ENCODE peak calls at places on chromosomes 16 and 17, in eight cellular contexts. E is suprapubic skin; Z is upper lobe of right lung; N is endothelial cell of umbilical vein; L is transverse colon; U is adrenal gland; C is A549; P is CD8-positive, alpha-beta T cell. B is an unnamed sample.

GRCh38 chr17:48542956-48543853 is 1.7 kb downstream of the HOXB2 start:
- DNase-seq in E (no peak), Z (no peak), N (peak; percentile 61), L (peak; percentile 57), U (no peak), C (peak; percentile 75), P (peak; percentile 36), B (peak; percentile 38)

GRCh38 chr17:39739020-39739884 is 1.5 kb downstream of the GRB7 start:
- DNase-seq in E (peak; percentile 89), Z (peak; percentile 86), N (no peak), L (peak; percentile 91), U (no peak), C (peak; percentile 80), P (no peak), B (peak; percentile 92)

GRCh38 chr16:4936991-4937781 is at the start of gene PPL:
- DNase-seq in E (no peak), Z (peak; percentile 96), N (no peak), L (peak; percentile 95), U (peak; percentile 87), C (peak; percentile 73), P (no peak), B (peak; percentile 98)

GRCh38 chr17:66602659-66603363 is 232.1 kb upstream of the CACNG5 start:
- DNase-seq in E (no peak), Z (no peak), N (no peak), L (no peak), U (no peak), C (no peak), P (no peak), B (no peak)

GRCh38 chr16:89084411-89084810 is 9.2 kb upstream of the ACSF3 start:
- DNase-seq in E (no peak), Z (no peak), N (no peak), L (peak; percentile 80), U (no peak), C (no peak), P (no peak), B (peak; percentile 77)

GRCh38 chr17:62630365-62631085 is 3.1 kb downstream of the MRC2 start:
- DNase-seq in E (no peak), Z (no peak), N (no peak), L (no peak), U (no peak), C (no peak), P (no peak), B (no peak)

GRCh38 chr17:8875957-8876356 is 8.5 kb upstream of the PIK3R6 start:
- DNase-seq in E (no peak), Z (no peak), N (no peak), L (no peak), U (no peak), C (no peak), P (no peak), B (no peak)

GRCh38 chr17:9368631-9369030 is 207.0 kb downstream of the STX8 start:
- DNase-seq in E (no peak), Z (no peak), N (no peak), L (no peak), U (no peak), C (no peak), P (no peak), B (no peak)

GRCh38 chr16:4744758-4745569 is 10.6 kb downstream of the DNAAF8 start:
- DNase-seq in E (no peak), Z (no peak), N (no peak), L (no peak), U (no peak), C (no peak), P (no peak), B (no peak)

GRCh38 chr16:14307059-14307531 is 236.0 kb downstream of the MRTFB start:
- DNase-seq in E (no peak), Z (no peak), N (no peak), L (no peak), U (no peak), C (no peak), P (no peak), B (no peak)

GRCh38 chr17:30905742-30906100 is 317 bp downstream of the TEFM start:
- DNase-seq in E (no peak), Z (no peak), N (peak; percentile 31), L (peak; percentile 11), U (no peak), C (no peak), P (peak; percentile 2), B (no peak)

GRCh38 chr16:25217921-25218320 is 1.2 kb downstream of the AQP8 start:
- DNase-seq in E (no peak), Z (no peak), N (no peak), L (no peak), U (no peak), C (no peak), P (no peak), B (peak; percentile 78)

GRCh38 chr17:6110592-6110991 is 40.4 kb downstream of the WSCD1 start:
- DNase-seq in E (no peak), Z (no peak), N (peak; percentile 71), L (peak; percentile 52), U (no peak), C (peak; percentile 21), P (no peak), B (no peak)

GRCh38 chr17:32494621-32495346 is 8.0 kb downstream of the CDK5R1 start:
- DNase-seq in E (no peak), Z (no peak), N (no peak), L (no peak), U (no peak), C (no peak), P (no peak), B (no peak)

GRCh38 chr17:40558651-40559015 is 6.6 kb downstream of the CCR7 start:
- DNase-seq in E (no peak), Z (no peak), N (no peak), L (no peak), U (no peak), C (no peak), P (no peak), B (no peak)

GRCh38 chr16:88723911-88724310 is 17.6 kb downstream of the CTU2 start:
- DNase-seq in E (no peak), Z (no peak), N (no peak), L (no peak), U (no peak), C (no peak), P (no peak), B (no peak)

GRCh38 chr17:61880589-61881102 is 17.3 kb upstream of the BRIP1 start:
- DNase-seq in E (no peak), Z (no peak), N (no peak), L (no peak), U (no peak), C (no peak), P (no peak), B (no peak)

GRCh38 chr17:66949501-66949900 is 15.0 kb upstream of the CACNG4 start:
- DNase-seq in E (no peak), Z (peak; percentile 20), N (no peak), L (no peak), U (no peak), C (no peak), P (no peak), B (no peak)

GRCh38 chr17:34400301-34400931 is 37.4 kb upstream of the CCL1 start:
- DNase-seq in E (no peak), Z (no peak), N (no peak), L (no peak), U (no peak), C (no peak), P (no peak), B (no peak)

GRCh38 chr17:34401165-34401564 is 38.1 kb upstream of the CCL1 start:
- DNase-seq in E (no peak), Z (no peak), N (no peak), L (no peak), U (no peak), C (no peak), P (no peak), B (no peak)

GRCh38 chr17:34393401-34393800 is 30.4 kb upstream of the CCL1 start:
- DNase-seq in E (no peak), Z (no peak), N (no peak), L (no peak), U (no peak), C (no peak), P (no peak), B (no peak)

GRCh38 chr17:34398990-34399389 is 36.0 kb upstream of the CCL1 start:
- DNase-seq in E (no peak), Z (no peak), N (no peak), L (no peak), U (no peak), C (no peak), P (no peak), B (no peak)

DNA sequence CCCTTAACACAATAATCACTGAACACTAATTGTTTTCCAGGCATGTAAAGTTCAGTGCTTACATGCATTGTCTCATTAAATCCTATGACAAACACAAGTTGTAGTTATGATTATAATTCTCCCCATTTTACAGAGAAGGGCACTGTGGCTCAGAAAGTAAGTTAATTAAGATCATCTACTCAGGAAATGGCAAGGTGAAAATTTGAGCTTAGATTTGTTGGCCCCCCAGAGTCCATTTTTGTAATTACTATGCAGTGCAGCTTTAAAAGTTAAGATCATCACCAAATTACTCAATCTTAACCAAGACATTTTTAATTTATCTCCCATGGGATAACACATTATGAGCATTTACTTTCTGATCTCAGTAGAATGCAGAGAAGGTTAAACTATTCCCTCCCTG is 34.2 kb upstream of the CCL1 start:
- DNase-seq in E (no peak), Z (no peak), N (no peak), L (no peak), U (no peak), C (no peak), P (no peak), B (no peak)
- TF ChIP-seq CTCF in E (no peak), Z (no peak), N (no peak), L (no peak), U (no peak), C (no peak), P (no peak), B (no peak)

DNA sequence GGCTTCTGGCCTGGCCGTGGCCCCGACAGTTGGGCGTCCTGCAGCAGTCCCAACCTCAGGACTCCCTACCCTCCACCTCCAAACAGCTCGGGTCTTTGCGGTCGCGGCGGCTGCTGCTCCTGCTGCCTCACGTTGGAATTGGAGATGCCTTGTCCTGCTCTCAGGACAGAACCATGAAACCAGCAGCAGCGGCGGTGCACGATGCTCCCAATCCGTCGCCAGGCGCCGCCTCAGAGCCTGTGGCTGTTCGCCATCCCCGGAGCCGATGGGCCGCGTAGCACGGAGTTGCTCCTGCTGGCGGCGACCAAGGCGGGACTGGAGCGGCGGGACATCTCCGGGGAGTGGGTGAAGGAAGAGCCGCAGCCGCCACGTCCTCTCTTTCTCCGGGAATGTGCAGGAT is 1965.9 kb downstream of the TP53TG3F start:
- DNase-seq in E (no peak), Z (no peak), N (no peak), L (no peak), U (no peak), C (no peak), P (no peak), B (no peak)
- H3K9me3 ChIP-seq in E (no peaks in the 10 kb centered on the region), Z (no peaks in the 10 kb centered on the region), N (peaks cover 8% of the 10 kb centered on the region), L (no peaks in the 10 kb centered on the region), U (no peaks in the 10 kb centered on the region), C (no peaks in the 10 kb centered on the region), P (no peaks in the 10 kb centered on the region), B (no peaks in the 10 kb centered on the region)

GRCh38 chr17:64148699-64149098 is 18.8 kb upstream of the ERN1 start:
- DNase-seq in E (peak; percentile 51), Z (no peak), N (no peak), L (no peak), U (no peak), C (peak; percentile 44), P (no peak), B (peak; percentile 58)
- TF ChIP-seq CTCF in E (no peak), Z (no peak), N (no peak), L (no peak), U (no peak), C (no peak), P (no peak), B (no peak)

GRCh38 chr17:26809033-26809432 is 484.9 kb upstream of the WSB1 start:
- DNase-seq in E (no peak), Z (no peak), N (peak; percentile 66), L (no peak), U (no peak), C (no peak), P (no peak), B (no peak)

GRCh38 chr17:26807024-26807423 is 486.9 kb upstream of the WSB1 start:
- DNase-seq in E (no peak), Z (no peak), N (no peak), L (no peak), U (no peak), C (no peak), P (no peak), B (no peak)
- H3K9me3 ChIP-seq in E (peaks cover 37% of the 10 kb centered on the region), Z (peaks cover 24% of the 10 kb centered on the region), N (peaks cover 19% of the 10 kb centered on the region), L (peaks cover 23% of the 10 kb centered on the region), U (peaks cover 22% of the 10 kb centered on the region), C (peaks cover 43% of the 10 kb centered on the region), P (peaks cover 9% of the 10 kb centered on the region), B (no peaks in the 10 kb centered on the region)